ENCODE peak calls at places on chromosomes 2 and 18, in four cellular contexts. C is sigmoid colon, T is uterus, K is H1. P is an unnamed sample. For H3K27me3 and H3K36me3, the result is how much of the 10 kb centered on the place peaks cover.

GRCh38 chr2:20231632-20232031 is 6.7 kb upstream of the SDC1 start:
- DNase-seq in C (no peak), T (no peak), K (peak), P (peak)

GRCh38 chr2:74332550-74333174 is 10.6 kb downstream of the SLC4A5 start:
- DNase-seq in C (no peak), T (no peak), K (no peak), P (no peak)

GRCh38 chr18:36608107-36608506 is 220.7 kb downstream of the TPGS2 start:
- DNase-seq in C (no peak), T (no peak), K (no peak), P (no peak)

GRCh38 chr2:42123426-42123825 is 45.7 kb upstream of the EML4 start:
- DNase-seq in C (no peak), T (no peak), K (no peak), P (no peak)

GRCh38 chr2:200705305-200705985 is 106.3 kb upstream of the BZW1 start:
- DNase-seq in C (no peak), T (no peak), K (peak), P (no peak)

GRCh38 chr18:61926532-61926931 is 33.7 kb upstream of the RNF152 start:
- DNase-seq in C (no peak), T (no peak), K (no peak), P (no peak)

GRCh38 chr2:101609434-101609833 is 88.1 kb upstream of the MAP4K4 start:
- DNase-seq in C (no peak), T (no peak), K (no peak), P (no peak)

GRCh38 chr2:98749053-98749450 is 18.1 kb upstream of the MGAT4A start:
- DNase-seq in C (no peak), T (no peak), K (no peak), P (peak)

GRCh38 chr2:161556440-161556839 is 67.8 kb upstream of the SLC4A10 start:
- DNase-seq in C (no peak), T (no peak), K (no peak), P (no peak)

GRCh38 chr2:102418421-102418961 is 4.5 kb upstream of the IL18RAP start:
- DNase-seq in C (no peak), T (no peak), K (no peak), P (no peak)

GRCh38 chr2:112579280-112579679 is 5.1 kb upstream of the CHCHD5 start:
- DNase-seq in C (no peak), T (no peak), K (no peak), P (no peak)

GRCh38 chr2:33441235-33441810 is 35.1 kb upstream of the RASGRP3 start:
- DNase-seq in C (peak), T (peak), K (no peak), P (peak)

GRCh38 chr2:9274701-9275343 is 68.2 kb downstream of the ASAP2 start:
- DNase-seq in C (no peak), T (no peak), K (no peak), P (no peak)

GRCh38 chr2:70992945-70993688 is 1.6 kb downstream of the TEX261 start:
- DNase-seq in C (peak), T (peak), K (no peak), P (no peak)

GRCh38 chr2:169732583-169733358 is 861 bp upstream of the KLHL23 start:
- DNase-seq in C (no peak), T (no peak), K (peak), P (no peak)

GRCh38 chr2:98464772-98465310 is 20.2 kb downstream of the INPP4A start:
- DNase-seq in C (peak), T (no peak), K (no peak), P (no peak)

GRCh38 chr2:193024791-193025190 is 830.1 kb upstream of the TMEFF2 start:
- DNase-seq in C (no peak), T (no peak), K (no peak), P (no peak)

GRCh38 chr2:112757265-112757664 is 7.1 kb downstream of the CKAP2L start:
- DNase-seq in C (no peak), T (no peak), K (no peak), P (no peak)

GRCh38 chr2:162686336-162686735 is 152.2 kb downstream of the KCNH7 start:
- DNase-seq in C (no peak), T (no peak), K (no peak), P (no peak)

GRCh38 chr2:8310557-8311455 is 371.1 kb upstream of the ID2 start:
- DNase-seq in C (no peak), T (no peak), K (no peak), P (no peak)

GRCh38 chr2:19185061-19185460 is 173.4 kb downstream of the OSR1 start:
- DNase-seq in C (no peak), T (no peak), K (no peak), P (no peak)

GRCh38 chr2:11344342-11344955 is at the start of gene ROCK2:
- DNase-seq in C (peak), T (peak), K (peak), P (peak)

GRCh38 chr2:31386648-31387047 is 27.9 kb downstream of the XDH start:
- DNase-seq in C (no peak), T (no peak), K (peak), P (no peak)

GRCh38 chr2:238700122-238700457 is 147.8 kb upstream of the TWIST2 start:
- DNase-seq in C (no peak), T (peak), K (no peak), P (peak)
- H3K27me3 ChIP-seq in C (under half), T (under half), K (under half), P (under half)

GRCh38 chr18:73717570-73717969 is 430.1 kb downstream of the FBXO15 start:
- DNase-seq in C (no peak), T (no peak), K (no peak), P (no peak)
- H3K36me3 ChIP-seq in C (under half), T (under half), K (under half), P (under half)

GRCh38 chr2:105394951-105395611 is 3.8 kb downstream of the FHL2 start:
- DNase-seq in C (no peak), T (no peak), K (no peak), P (no peak)
- H3K27me3 ChIP-seq in C (under half), T (under half), K (under half), P (under half)

GRCh38 chr2:1678609-1679008 is 65.7 kb downstream of the PXDN start:
- DNase-seq in C (peak), T (no peak), K (no peak), P (no peak)
- H3K36me3 ChIP-seq in C (half or more), T (under half), K (under half), P (half or more)